ENCODE peak calls at places on chromosomes 5 and 9, in four cellular contexts. U is NCI-H1417 treated with DMSO at 0.1 percent for 48 hours, O is SK-N-MC, J is mucosa of descending colon. W is an unnamed sample.
A peak's percentile ranks its signal among the peaks of the same experiment; 100 is the strongest.

GRCh38 chr5:102663771-102664530 is 91.2 kb upstream of the PAM start:
- DNase-seq in U (no peak), O (no peak), J (no peak), W (peak; percentile 4)

GRCh38 chr5:153658151-153658550 is 167.7 kb downstream of the GRIA1 start:
- DNase-seq in U (no peak), O (no peak), J (no peak), W (no peak)

GRCh38 chr5:138948391-138949222 is 73.5 kb upstream of the LRRTM2 start:
- DNase-seq in U (no peak), O (no peak), J (no peak), W (no peak)

GRCh38 chr9:68562456-68562855 is 21.8 kb upstream of the TMEM252 start:
- DNase-seq in U (no peak), O (no peak), J (no peak), W (no peak)

GRCh38 chr9:122001491-122002201 is 91.5 kb downstream of the TTLL11 start:
- DNase-seq in U (no peak), O (no peak), J (no peak), W (no peak)

GRCh38 chr9:35868972-35869371 is 1.2 kb downstream of the OR13J1 start:
- DNase-seq in U (no peak), O (no peak), J (no peak), W (no peak)

GRCh38 chr5:179265529-179266290 is 79.6 kb downstream of the ADAMTS2 start:
- DNase-seq in U (no peak), O (no peak), J (peak; percentile 86), W (peak; percentile 99)

GRCh38 chr9:92609142-92609500 is 60.8 kb downstream of the IPPK start:
- DNase-seq in U (no peak), O (no peak), J (no peak), W (no peak)